ENCODE peak calls at places on chromosomes 6 and 20, in four cellular contexts. Y is HEK293T, D is GM13976, R is small intestine. N is an unnamed sample.

GRCh38 chr20:343107-343506 is 3.8 kb upstream of the NRSN2 start:
- DNase-seq in Y (no peak), D (no peak), R (no peak), N (no peak)

GRCh38 chr6:151240036-151240685 is 394 bp downstream of the AKAP12 start:
- DNase-seq in Y (peak), D (peak), R (no peak), N (no peak)

GRCh38 chr20:6993526-6993925 is 226.0 kb downstream of the BMP2 start:
- DNase-seq in Y (no peak), D (no peak), R (no peak), N (no peak)

GRCh38 chr20:62151835-62152364 is 8.3 kb downstream of the SS18L1 start:
- DNase-seq in Y (no peak), D (no peak), R (no peak), N (no peak)

GRCh38 chr6:169908403-169908933 is 157.0 kb downstream of the ERMARD start:
- DNase-seq in Y (no peak), D (no peak), R (no peak), N (no peak)

GRCh38 chr20:49603209-49603627 is 35.3 kb upstream of the PTGIS start:
- DNase-seq in Y (peak), D (no peak), R (peak), N (no peak)

GRCh38 chr20:22586645-22587310 is 2.4 kb upstream of the FOXA2 start:
- DNase-seq in Y (peak), D (peak), R (peak), N (no peak)

GRCh38 chr6:168384045-168385038 is 56.6 kb upstream of the SMOC2 start:
- DNase-seq in Y (no peak), D (no peak), R (no peak), N (no peak)

GRCh38 chr6:109002100-109002697 is 92.4 kb downstream of the SESN1 start:
- DNase-seq in Y (no peak), D (no peak), R (no peak), N (no peak)

GRCh38 chr20:17225891-17226409 is 890 bp upstream of the PCSK2 start:
- DNase-seq in Y (peak), D (peak), R (no peak), N (no peak)

GRCh38 chr20:7841291-7841966 is 98.8 kb downstream of the HAO1 start:
- DNase-seq in Y (no peak), D (no peak), R (no peak), N (no peak)

GRCh38 chr6:54074591-54075195 is 36.5 kb upstream of the MLIP start:
- DNase-seq in Y (no peak), D (no peak), R (no peak), N (no peak)

GRCh38 chr6:92779758-92780157 is 639.6 kb downstream of the EPHA7 start:
- DNase-seq in Y (no peak), D (no peak), R (peak), N (no peak)

GRCh38 chr6:45278367-45278766 is 49.8 kb upstream of the RUNX2 start:
- DNase-seq in Y (no peak), D (no peak), R (no peak), N (no peak)

GRCh38 chr6:108277295-108277694 is 16.5 kb upstream of the SNX3 start:
- DNase-seq in Y (no peak), D (no peak), R (no peak), N (no peak)